ENCODE peak calls at places on chromosome 16, in four cellular contexts. K is WTC11, O is K562, M is SK-N-SH. C is an unnamed sample.

GRCh38 chr16:47851026-47851610 is 304.7 kb downstream of the ABCC12 start:
- DNase-seq in M (peak; percentile 36), O (no peak), K (no peak), C (no peak)

GRCh38 chr16:59412275-59412841 is 678.2 kb upstream of the GOT2 start:
- DNase-seq in K (no peak), M (no peak), O (no peak), C (no peak)

GRCh38 chr16:73483076-73483791 is 435.3 kb upstream of the ZFHX3 start:
- DNase-seq in K (peak; percentile 68), O (no peak), M (no peak), C (no peak)

GRCh38 chr16:72876221-72876620 is 171.7 kb downstream of the ZFHX3 start:
- DNase-seq in K (no peak), O (no peak), M (no peak), C (no peak)

GRCh38 chr16:10969615-10970014 is 25.3 kb downstream of the CLEC16A start:
- DNase-seq in M (no peak), O (no peak), K (no peak), C (no peak)

GRCh38 chr16:68079616-68080344 is 5.4 kb upstream of the NFATC3 start:
- DNase-seq in M (no peak), K (no peak), O (peak; percentile 90), C (peak; percentile 97)

GRCh38 chr16:10736926-10737625 is 6.6 kb upstream of the NUBP1 start:
- DNase-seq in O (peak; percentile 67), M (peak; percentile 70), K (peak; percentile 59), C (peak; percentile 76)

GRCh38 chr16:52435573-52435972 is 111.4 kb downstream of the TOX3 start:
- DNase-seq in O (no peak), K (no peak), M (no peak), C (no peak)

GRCh38 chr16:8763899-8764298 is 33.5 kb downstream of the TMEM186 start:
- DNase-seq in O (no peak), M (no peak), K (no peak), C (no peak)

GRCh38 chr16:86881118-86881510 is 302.8 kb downstream of the FOXL1 start:
- DNase-seq in K (no peak), O (no peak), M (no peak), C (no peak)

GRCh38 chr16:86883583-86884188 is 305.3 kb downstream of the FOXL1 start:
- DNase-seq in O (no peak), M (no peak), K (no peak), C (no peak)

GRCh38 chr16:86880316-86881117 is 302.2 kb downstream of the FOXL1 start:
- DNase-seq in M (no peak), K (no peak), O (no peak), C (no peak)

GRCh38 chr16:86884256-86884655 is 305.9 kb downstream of the FOXL1 start:
- DNase-seq in M (no peak), O (no peak), K (no peak), C (no peak)

DNA sequence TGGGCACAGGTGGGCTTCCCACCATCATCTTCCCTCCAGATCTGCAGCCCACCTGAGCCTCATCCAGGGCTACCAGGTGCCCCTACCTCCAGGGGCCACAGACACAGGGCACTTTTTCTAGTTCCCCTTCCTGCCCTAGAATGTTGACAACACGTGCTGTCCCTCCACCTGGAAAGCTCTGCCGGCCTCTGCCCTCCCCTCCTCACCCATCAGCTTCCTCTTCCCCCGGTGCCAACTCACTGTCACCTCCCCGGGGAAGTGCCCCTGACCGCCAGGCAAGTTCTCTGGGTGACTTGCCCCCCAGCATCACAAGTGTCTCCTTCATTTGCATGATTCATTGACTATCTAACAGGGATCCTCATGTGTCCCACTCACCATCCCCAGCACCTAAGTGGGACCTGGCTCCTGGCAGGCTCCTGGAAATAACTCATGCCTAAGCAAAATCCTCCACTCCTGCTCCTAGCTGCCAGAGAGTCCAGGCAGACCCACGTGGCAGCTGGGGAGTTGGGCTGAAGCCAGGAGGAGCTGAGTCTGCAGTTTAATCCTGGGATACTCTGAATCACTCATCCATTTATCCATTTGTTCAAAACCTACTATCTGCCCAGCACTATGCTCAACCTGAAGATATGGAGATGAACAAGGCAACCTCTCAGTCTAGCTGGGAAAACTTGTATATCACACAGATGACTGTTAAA is 304.4 kb downstream of the FOXL1 start:
- DNase-seq in M (no peak), K (no peak), O (no peak), C (no peak)
- TF ChIP-seq FOXJ3 in M (no peak), K (no peak), O (no peak), C (no peak)

GRCh38 chr16:4052801-4053662 is 63.2 kb downstream of the ADCY9 start:
- DNase-seq in K (no peak), M (no peak), O (no peak), C (no peak)
- TF ChIP-seq FOXJ3 in K (no peak), M (no peak), O (no peak), C (no peak)

DNA sequence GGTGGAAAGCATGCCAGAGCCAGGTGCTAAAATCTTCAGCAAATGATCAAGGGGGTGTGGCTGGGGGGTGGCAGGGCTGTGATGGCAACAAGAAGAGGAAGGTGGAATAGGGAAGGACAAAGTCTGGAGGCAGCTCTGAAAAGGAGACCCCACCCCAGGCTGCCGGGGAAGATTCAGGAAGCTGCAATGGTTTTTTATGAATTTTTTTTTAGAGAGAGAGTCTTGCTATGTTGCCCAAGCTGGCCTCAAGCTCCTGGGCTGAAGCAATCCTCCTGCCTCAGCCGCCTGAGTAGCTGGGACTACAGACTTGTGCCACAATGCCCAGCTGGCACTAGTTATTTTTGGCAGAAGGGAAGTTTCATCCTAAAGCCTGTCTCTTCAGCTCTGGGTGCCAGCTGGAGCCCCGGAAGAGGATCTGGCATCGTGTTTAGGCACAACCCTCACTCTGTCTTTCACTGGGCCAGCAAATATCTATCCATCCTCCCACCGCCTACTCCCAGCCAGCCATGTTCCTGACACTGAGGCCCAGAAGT is 1.4 kb upstream of the CES3 start:
- DNase-seq in M (no peak), K (no peak), O (no peak), C (no peak)
- TF ChIP-seq FOXJ3 in M (no peak), K (no peak), O (no peak), C (no peak)

GRCh38 chr16:19135201-19135838 is 21.6 kb downstream of the ITPRIPL2 start:
- DNase-seq in K (no peak), O (no peak), M (no peak), C (no peak)

GRCh38 chr16:19135896-19136438 is 22.2 kb downstream of the ITPRIPL2 start:
- DNase-seq in K (no peak), M (no peak), O (peak; percentile 66), C (no peak)

GRCh38 chr16:19137621-19138128 is 23.9 kb downstream of the ITPRIPL2 start:
- DNase-seq in K (no peak), O (no peak), M (no peak), C (no peak)

GRCh38 chr16:19137201-19137601 is 23.4 kb downstream of the ITPRIPL2 start:
- DNase-seq in K (no peak), M (no peak), O (no peak), C (no peak)

DNA sequence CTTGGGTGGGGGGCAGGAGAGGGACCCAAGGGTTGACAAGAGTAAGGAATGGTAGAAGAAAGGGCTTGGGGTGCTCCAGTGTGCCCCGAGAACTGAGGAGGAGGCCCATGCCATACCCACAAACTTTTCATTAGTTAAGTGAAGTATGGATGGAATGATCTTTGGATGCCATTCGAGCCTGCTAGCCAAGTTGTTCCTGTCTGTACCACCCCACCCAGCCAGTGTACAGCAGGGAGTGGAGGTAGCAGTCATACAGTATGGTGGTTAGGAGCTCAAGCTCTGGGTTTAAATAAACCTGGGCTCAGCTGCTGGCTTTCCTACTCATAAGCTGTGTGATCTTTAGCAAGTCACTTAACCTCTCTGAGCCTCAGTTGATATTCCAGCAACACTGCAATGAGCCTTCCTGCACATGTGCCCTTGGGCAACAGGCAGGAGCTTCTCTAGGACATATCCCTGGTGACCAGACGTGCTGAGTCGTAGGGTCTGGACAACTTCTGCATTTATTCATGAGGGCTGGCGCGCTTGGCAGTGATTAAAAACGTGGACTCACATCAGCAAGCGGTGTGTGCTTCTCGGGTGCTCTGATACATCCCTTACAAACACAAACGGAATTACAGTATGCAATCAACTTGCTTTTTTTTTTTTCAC is 22.9 kb downstream of the ITPRIPL2 start:
- DNase-seq in M (peak; percentile 36), K (no peak), O (no peak), C (no peak)
- TF ChIP-seq FOXJ3 in M (no peak), K (no peak), O (no peak), C (no peak)

GRCh38 chr16:20952144-20952797 is 51.7 kb downstream of the LYRM1 start:
- DNase-seq in O (no peak), K (no peak), M (no peak), C (no peak)
- TF ChIP-seq FOXJ3 in O (no peak), K (no peak), M (no peak), C (no peak)

GRCh38 chr16:81190667-81191066 is 47.8 kb upstream of the BCO1 start:
- DNase-seq in M (no peak), K (no peak), O (no peak), C (peak; percentile 61)
- TF ChIP-seq FOXJ3 in M (no peak), K (no peak), O (no peak), C (no peak)

GRCh38 chr16:85913688-85914422 is 14.9 kb downstream of the IRF8 start:
- DNase-seq in M (no peak), K (no peak), O (no peak), C (no peak)
- TF ChIP-seq FOXJ3 in M (no peak), K (no peak), O (no peak), C (no peak)

GRCh38 chr16:88901718-88902337 is 35.4 kb upstream of the PABPN1L start:
- DNase-seq in K (peak; percentile 46), O (no peak), M (no peak), C (no peak)

GRCh38 chr16:88902744-88903143 is 36.3 kb upstream of the PABPN1L start:
- DNase-seq in M (no peak), O (no peak), K (no peak), C (no peak)

GRCh38 chr16:88900653-88901052 is 34.2 kb upstream of the PABPN1L start:
- DNase-seq in M (no peak), K (no peak), O (no peak), C (no peak)

GRCh38 chr16:88897696-88898425 is 31.4 kb upstream of the PABPN1L start:
- DNase-seq in O (no peak), M (no peak), K (no peak), C (no peak)

DNA sequence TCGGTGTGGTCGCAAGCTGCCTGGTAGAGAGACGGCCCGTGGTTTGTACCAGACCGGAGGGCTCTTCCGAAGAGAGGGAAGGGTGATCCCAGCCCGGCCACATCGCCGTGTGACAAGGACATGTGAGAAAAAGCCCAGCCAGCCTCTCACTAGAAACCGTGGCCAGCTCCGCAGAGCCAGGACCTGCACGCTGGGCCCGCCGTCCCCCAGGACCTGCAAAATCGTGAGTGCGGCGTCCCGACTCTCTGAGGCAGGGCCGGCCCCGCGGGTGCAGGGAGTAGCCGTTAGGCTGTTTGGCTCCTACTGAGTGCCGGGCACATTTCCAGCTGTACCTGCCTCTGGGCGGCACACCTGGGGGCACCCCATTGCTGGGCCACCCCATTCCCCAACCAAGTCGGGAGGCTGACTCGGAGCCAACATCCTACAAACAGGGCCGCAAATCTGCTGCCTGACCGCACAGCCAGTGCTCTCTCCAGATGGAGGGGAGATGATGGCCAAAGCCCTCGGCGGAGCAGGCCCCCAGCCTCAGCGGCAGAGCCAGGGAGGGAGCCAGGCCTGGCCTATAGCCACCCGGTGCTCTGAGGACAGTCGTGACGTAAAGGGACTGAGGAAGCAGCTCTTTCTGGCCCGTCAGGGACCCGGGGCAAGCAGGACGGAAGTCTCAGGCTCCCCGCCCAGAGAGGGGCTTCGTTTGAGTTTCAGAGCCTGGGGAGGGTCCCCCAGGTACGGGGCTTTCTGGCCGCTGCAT is 33.6 kb upstream of the PABPN1L start:
- DNase-seq in O (no peak), M (no peak), K (no peak), C (no peak)
- TF ChIP-seq FOXJ3 in O (no peak), M (no peak), K (no peak), C (no peak)

GRCh38 chr16:590875-591200 is 972 bp downstream of the RAB40C start:
- DNase-seq in M (no peak), O (no peak), K (no peak), C (no peak)
- TF ChIP-seq FOXJ3 in M (no peak), O (no peak), K (no peak), C (no peak)

GRCh38 chr16:2715519-2715918 is 4.5 kb downstream of the PRSS27 start:
- DNase-seq in M (no peak), O (peak; percentile 91), K (peak; percentile 72), C (no peak)
- TF ChIP-seq FOXJ3 in M (no peak), O (no peak), K (no peak), C (no peak)

C was measured in HepG2.